ENCODE peak calls at places on chromosomes 7 and 10, in six cellular contexts. L is psoas muscle, H is hepatocyte, B is GM12878, N is ovary, E is heart right ventricle. M is an unnamed sample.

GRCh38 chr10:46020871-46021553 is 9.4 kb downstream of the NCOA4 start:
- DNase-seq in E (no peak), L (no peak), H (no peak), B (no peak), N (no peak), M (no peak)

GRCh38 chr7:99000904-99001442 is 122.6 kb downstream of the TRRAP start:
- DNase-seq in L (no peak), N (no peak), H (no peak), E (no peak), B (no peak), M (no peak)

GRCh38 chr7:105776068-105776790 is 100.2 kb downstream of the ATXN7L1 start:
- DNase-seq in L (peak), E (peak), B (no peak), N (peak), H (peak), M (no peak)

GRCh38 chr10:118587881-118588651 is 7.4 kb downstream of the PRLHR start:
- DNase-seq in H (no peak), B (no peak), L (no peak), N (no peak), E (no peak), M (no peak)

GRCh38 chr10:3671431-3671955 is 113.5 kb downstream of the KLF6 start:
- DNase-seq in B (no peak), N (no peak), L (no peak), E (no peak), H (no peak), M (no peak)

GRCh38 chr10:126857178-126857806 is 47.9 kb upstream of the DOCK1 start:
- DNase-seq in E (no peak), N (no peak), B (no peak), L (no peak), H (no peak), M (no peak)

GRCh38 chr7:131109011-131109756 is 218.5 kb upstream of the MKLN1 start:
- DNase-seq in H (no peak), N (peak), L (no peak), B (no peak), E (no peak), M (no peak)

GRCh38 chr10:71398991-71399375 is 2.3 kb downstream of the CDH23 start:
- DNase-seq in L (no peak), H (no peak), B (no peak), E (no peak), N (no peak), M (no peak)

GRCh38 chr10:75726522-75727493 is 295.4 kb downstream of the LRMDA start:
- DNase-seq in N (no peak), L (no peak), B (no peak), H (no peak), E (no peak), M (no peak)

GRCh38 chr10:43120948-43121290 is 17.3 kb upstream of the CSGALNACT2 start:
- DNase-seq in B (peak), N (no peak), H (no peak), E (no peak), L (peak), M (no peak)

GRCh38 chr7:73841689-73842247 is 548 bp downstream of the METTL27 start:
- DNase-seq in E (no peak), H (no peak), B (no peak), N (no peak), L (no peak), M (no peak)

GRCh38 chr7:128830231-128831177 is at the start of gene FLNC:
- DNase-seq in H (peak), N (peak), L (peak), E (peak), B (no peak), M (no peak)

GRCh38 chr7:31100445-31100844 is 48.3 kb downstream of the ADCYAP1R1 start:
- DNase-seq in B (no peak), E (no peak), N (no peak), H (no peak), L (no peak), M (no peak)

GRCh38 chr7:155702616-155703015 is 58.2 kb downstream of the RBM33 start:
- DNase-seq in B (no peak), N (no peak), H (no peak), E (no peak), L (no peak), M (no peak)

GRCh38 chr10:132937861-132938260 is 4.5 kb downstream of the CFAP46 start:
- DNase-seq in L (no peak), B (no peak), H (no peak), N (no peak), E (no peak), M (no peak)

GRCh38 chr10:113558336-113558735 is 5.5 kb downstream of the HABP2 start:
- DNase-seq in H (no peak), B (no peak), E (no peak), N (no peak), L (no peak), M (no peak)
- TF ChIP-seq CTCF in H (no peak), B (no peak), E (no peak), N (no peak), L (no peak), M (no peak)

GRCh38 chr10:87589653-87590052 is 70.0 kb upstream of the PAPSS2 start:
- DNase-seq in E (no peak), L (no peak), B (no peak), N (no peak), H (peak), M (no peak)

GRCh38 chr10:87590705-87591588 is 68.7 kb upstream of the PAPSS2 start:
- DNase-seq in L (no peak), B (no peak), E (no peak), H (no peak), N (no peak), M (no peak)

GRCh38 chr10:87591589-87591886 is 68.1 kb upstream of the PAPSS2 start:
- DNase-seq in H (no peak), E (no peak), B (no peak), L (no peak), N (no peak), M (no peak)

GRCh38 chr10:87585565-87586514 is 73.8 kb upstream of the PAPSS2 start:
- DNase-seq in N (no peak), H (peak), E (no peak), B (no peak), L (no peak), M (no peak)
- H3K4me3 ChIP-seq in N (no peak), H (no peak), E (no peak), B (no peak), L (no peak), M (no peak)

DNA sequence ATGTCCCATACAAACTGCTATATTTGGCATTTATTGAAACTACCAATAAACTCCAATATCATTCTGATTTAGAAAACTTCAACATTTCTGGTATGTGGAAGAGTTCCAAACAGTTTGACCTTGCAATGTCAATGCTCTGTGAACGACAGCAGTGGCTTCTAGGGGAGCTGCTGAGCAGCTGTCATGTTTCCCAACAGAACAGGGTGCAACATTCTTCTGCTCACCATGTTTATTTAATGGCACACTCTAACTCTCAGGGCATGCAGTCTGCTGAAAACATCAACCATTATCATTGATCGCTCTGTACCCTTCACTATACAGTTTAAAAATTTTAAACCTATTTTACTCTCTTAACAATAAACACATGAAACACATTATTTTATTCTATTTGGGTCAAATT is 25.9 kb downstream of the LMOD2 start:
- DNase-seq in E (no peak), L (no peak), B (no peak), N (no peak), H (no peak), M (no peak)
- TF ChIP-seq CTCF in E (no peak), L (no peak), B (no peak), N (no peak), H (no peak), M (no peak)

DNA sequence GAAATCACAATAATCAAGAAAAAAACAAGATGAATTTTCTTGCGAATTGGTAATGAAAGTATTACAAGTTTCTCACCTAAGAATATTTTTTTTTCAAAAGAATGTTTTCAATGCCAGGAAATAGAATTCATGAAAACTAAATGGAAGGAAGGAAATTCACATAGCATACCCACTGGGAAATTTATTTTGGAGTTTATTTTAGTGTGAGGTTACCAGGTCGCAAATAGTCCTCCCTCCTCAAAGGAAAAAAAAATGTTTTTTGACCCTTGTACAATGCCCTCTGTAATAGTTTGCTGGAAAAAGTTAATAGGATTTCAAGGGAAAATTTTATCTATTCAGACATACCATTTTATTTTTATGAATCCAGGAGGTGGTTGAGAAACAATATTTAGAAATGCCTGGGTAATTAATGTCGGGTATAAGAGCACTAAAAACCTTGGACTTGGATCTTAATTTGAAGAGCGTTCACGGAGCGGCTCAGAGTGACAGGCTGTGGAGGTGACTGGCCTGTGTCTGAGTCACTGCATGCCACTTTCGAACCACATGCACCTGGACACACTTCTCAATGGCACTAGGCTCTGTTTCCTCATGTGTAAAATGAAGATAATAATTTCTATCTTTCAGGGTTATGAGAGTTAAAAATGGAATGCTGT is 28.2 kb downstream of the CUBN start:
- DNase-seq in H (peak), L (no peak), N (no peak), E (no peak), B (no peak), M (no peak)
- H3K4me3 ChIP-seq in H (no peak), L (no peak), N (no peak), E (no peak), B (no peak), M (no peak)